ENCODE peak calls at places on chromosome 11, in seven cellular contexts. S, H, T, Y, I, W and F are unnamed samples.

GRCh38 chr11:121503056-121503455 is 50.3 kb upstream of the SORL1-AS1 start:
- DNase-seq in S (no peak), H (no peak), T (no peak), Y (no peak), I (no peak), W (no peak), F (no peak)

GRCh38 chr11:119116601-119117000 is 4.8 kb upstream of the HINFP start:
- DNase-seq in S (no peak), H (no peak), T (no peak), Y (no peak), I (no peak), W (no peak), F (no peak)

GRCh38 chr11:68471360-68472340 is 11.1 kb downstream of the PPP6R3 start:
- DNase-seq in S (peak), H (no peak), T (no peak), Y (peak), I (no peak), W (no peak), F (peak)

GRCh38 chr11:124669193-124669592 is 4.3 kb downstream of the SIAE start:
- DNase-seq in S (peak), H (no peak), T (peak), Y (peak), I (peak), W (no peak), F (peak)

GRCh38 chr11:34860034-34860433 is 56.1 kb downstream of the APIP start:
- DNase-seq in S (peak), H (no peak), T (peak), Y (no peak), I (no peak), W (no peak), F (peak)

GRCh38 chr11:26947904-26948639 is 45.8 kb upstream of the FIBIN start:
- DNase-seq in S (peak), H (no peak), T (no peak), Y (no peak), I (no peak), W (no peak), F (peak)

GRCh38 chr11:27087425-27087824 is 46.8 kb downstream of the BBOX1 start:
- DNase-seq in S (no peak), H (no peak), T (no peak), Y (no peak), I (no peak), W (no peak), F (peak)

GRCh38 chr11:128171496-128171895 is 415.9 kb downstream of the ETS1 start:
- DNase-seq in S (no peak), H (no peak), T (no peak), Y (peak), I (peak), W (no peak), F (peak)

GRCh38 chr11:114285599-114285998 is 10.6 kb upstream of the NNMT start:
- DNase-seq in S (peak), H (no peak), T (no peak), Y (no peak), I (no peak), W (no peak), F (peak)